ENCODE peak calls at places on chromosomes 11 and 22, in four cellular contexts. H is NCI-H2081 treated with DMSO at 0.1 percent for 48 hours; I is progenitor cell of endocrine pancreas; K is activated CD4-positive, CD25-positive, alpha-beta regulatory T cell. G is an unnamed sample.
A peak's percentile ranks its signal among the peaks of the same experiment; 100 is the strongest.

GRCh38 chr11:120222916-120223315 is 12.1 kb downstream of the OAF start:
- DNase-seq in H (no peak), K (no peak), I (no peak), G (no peak)

GRCh38 chr11:126926376-126926791 is 74.2 kb downstream of the KIRREL3 start:
- DNase-seq in I (no peak), H (no peak), K (no peak), G (no peak)

GRCh38 chr11:3222003-3222855 is 3.6 kb upstream of the MRGPRG start:
- DNase-seq in K (no peak), I (no peak), H (no peak), G (peak; percentile 49)

GRCh38 chr11:129973068-129973467 is 29.6 kb downstream of the PRDM10 start:
- DNase-seq in H (no peak), K (no peak), I (no peak), G (no peak)

GRCh38 chr11:128775513-128775912 is 81.6 kb downstream of the FLI1 start:
- DNase-seq in H (no peak), I (no peak), K (no peak), G (no peak)

GRCh38 chr22:37638351-37639069 is 959 bp upstream of the SH3BP1 start:
- DNase-seq in I (no peak), K (no peak), H (no peak), G (peak; percentile 63)

GRCh38 chr11:109553284-109553683 is 131.3 kb downstream of the C11orf87 start:
- DNase-seq in I (no peak), K (no peak), H (no peak), G (no peak)

GRCh38 chr11:37817727-37818270 is 1219.8 kb upstream of the RAG2 start:
- DNase-seq in H (no peak), K (no peak), I (no peak), G (no peak)

GRCh38 chr11:17546240-17546639 is 819 bp upstream of the OTOG start:
- DNase-seq in H (no peak), I (no peak), K (no peak), G (no peak)

GRCh38 chr11:2927851-2928604 is 1.2 kb downstream of the PHLDA2 start:
- DNase-seq in I (no peak), K (no peak), H (no peak), G (peak; percentile 82)

GRCh38 chr11:113286509-113287497 is 27.6 kb upstream of the TTC12 start:
- DNase-seq in K (no peak), H (no peak), I (no peak), G (no peak)

GRCh38 chr11:13954591-13954990 is 7.9 kb upstream of the SPON1 start:
- DNase-seq in K (no peak), I (no peak), H (no peak), G (no peak)

G was measured in H7.